ENCODE peak calls at places on chromosomes 5 and 9, in ten cellular contexts. Z, H, E, K, C, I, L, F, T and G are unnamed samples.

GRCh38 chr5:158676642-158677489 is 422.9 kb downstream of the EBF1 start:
- DNase-seq in Z (no peak), K (no peak), F (no peak), H (no peak), E (no peak), C (peak), I (no peak), T (peak), L (no peak), G (no peak)

GRCh38 chr5:154313360-154314017 is 123.0 kb downstream of the GALNT10 start:
- DNase-seq in C (peak), I (no peak), Z (no peak), T (no peak), F (no peak), K (no peak), H (no peak), L (no peak), E (no peak), G (no peak)

GRCh38 chr5:1381370-1382247 is 36.7 kb upstream of the CLPTM1L start:
- DNase-seq in K (no peak), I (no peak), E (no peak), C (no peak), T (no peak), F (no peak), H (no peak), Z (no peak), L (peak), G (no peak)

GRCh38 chr9:36297798-36298197 is 39.5 kb upstream of the GNE start:
- DNase-seq in K (no peak), Z (no peak), L (no peak), T (no peak), C (no peak), E (no peak), H (no peak), I (no peak), F (no peak), G (no peak)

GRCh38 chr9:34984049-34984448 is 5.5 kb upstream of the DNAJB5 start:
- DNase-seq in E (no peak), T (peak), F (no peak), I (no peak), Z (no peak), C (peak), K (peak), L (no peak), H (no peak), G (no peak)

GRCh38 chr9:88651682-88652633 is 117.0 kb downstream of the NXNL2 start:
- DNase-seq in I (peak), T (peak), L (peak), F (no peak), K (peak), C (no peak), H (peak), E (peak), Z (peak), G (no peak)

GRCh38 chr5:54387031-54387430 is 68.5 kb upstream of the HSPB3 start:
- DNase-seq in C (no peak), H (no peak), Z (no peak), I (no peak), K (no peak), F (no peak), T (no peak), L (no peak), E (no peak), G (no peak)

GRCh38 chr5:68884144-68884754 is 209.6 kb upstream of the SLC30A5 start:
- DNase-seq in Z (no peak), C (no peak), K (no peak), H (no peak), F (no peak), I (no peak), T (no peak), E (no peak), L (no peak), G (no peak)

GRCh38 chr9:123555612-123556011 is 199.6 kb downstream of the CRB2 start:
- DNase-seq in H (no peak), C (no peak), Z (no peak), E (peak), F (no peak), K (no peak), T (no peak), L (no peak), I (no peak), G (no peak)

GRCh38 chr5:3661755-3662296 is 66.2 kb downstream of the IRX1 start:
- DNase-seq in H (no peak), K (no peak), I (no peak), E (no peak), F (no peak), T (no peak), C (no peak), L (no peak), Z (no peak), G (no peak)

GRCh38 chr9:16417101-16417500 is 453.4 kb downstream of the BNC2 start:
- DNase-seq in F (peak), H (no peak), L (no peak), Z (peak), E (no peak), C (peak), T (no peak), K (peak), I (no peak), G (no peak)

GRCh38 chr9:70924905-70925547 is 196.4 kb downstream of the TRPM3 start:
- DNase-seq in C (peak), I (no peak), T (peak), F (no peak), H (no peak), L (no peak), E (peak), K (peak), Z (peak), G (peak)

GRCh38 chr5:33338336-33339110 is 102.2 kb upstream of the TARS1 start:
- DNase-seq in H (no peak), L (no peak), K (no peak), Z (no peak), I (no peak), E (no peak), C (no peak), T (no peak), F (no peak), G (no peak)

GRCh38 chr5:80193421-80193820 is 62.4 kb downstream of the SERINC5 start:
- DNase-seq in C (no peak), H (no peak), Z (no peak), L (no peak), I (no peak), E (no peak), F (no peak), K (peak), T (no peak), G (no peak)

GRCh38 chr5:150161242-150162141 is 5.1 kb upstream of the CDX1 start:
- DNase-seq in H (peak), F (peak), I (peak), L (peak), Z (no peak), E (peak), K (peak), C (peak), T (peak), G (peak)

GRCh38 chr9:35508069-35508468 is 18.2 kb downstream of the RUSC2 start:
- DNase-seq in F (no peak), I (no peak), T (no peak), L (no peak), K (no peak), Z (no peak), H (no peak), C (no peak), E (no peak), G (no peak)

GRCh38 chr5:173152547-173152946 is 8.2 kb downstream of the BNIP1 start:
- DNase-seq in H (no peak), Z (no peak), E (no peak), I (no peak), L (no peak), F (no peak), C (no peak), T (no peak), K (no peak), G (no peak)

GRCh38 chr9:16484744-16485143 is 385.7 kb downstream of the BNC2 start:
- DNase-seq in E (no peak), L (no peak), F (no peak), T (no peak), I (no peak), C (no peak), K (peak), Z (peak), H (no peak), G (no peak)

GRCh38 chr5:14286574-14287399 is 143.6 kb downstream of the TRIO start:
- DNase-seq in C (peak), H (no peak), I (no peak), T (no peak), L (no peak), K (no peak), E (no peak), F (no peak), Z (no peak), G (peak)

GRCh38 chr9:91986248-91986647 is 36.2 kb upstream of the ROR2 start:
- DNase-seq in F (no peak), C (no peak), H (no peak), Z (no peak), K (no peak), T (no peak), I (no peak), L (no peak), E (no peak), G (no peak)

GRCh38 chr9:121596515-121596914 is 54.9 kb upstream of the DAB2IP start:
- DNase-seq in L (no peak), F (no peak), I (no peak), Z (no peak), C (no peak), K (peak), H (no peak), T (no peak), E (no peak), G (no peak)

GRCh38 chr9:94624621-94625020 is 14.7 kb downstream of the FBP1 start:
- DNase-seq in L (no peak), H (no peak), T (no peak), E (no peak), Z (no peak), F (no peak), I (no peak), K (no peak), C (no peak), G (no peak)

GRCh38 chr5:83197326-83197725 is 120.0 kb downstream of the XRCC4 start:
- DNase-seq in T (no peak), K (no peak), Z (no peak), E (no peak), F (no peak), C (no peak), H (no peak), L (no peak), I (no peak), G (no peak)

GRCh38 chr5:117337064-117337749 is 762.6 kb upstream of the SEMA6A start:
- DNase-seq in F (no peak), C (no peak), K (no peak), E (no peak), T (no peak), H (no peak), I (no peak), Z (no peak), L (no peak), G (no peak)

GRCh38 chr5:55908804-55909203 is 57.6 kb downstream of the IL31RA start:
- DNase-seq in L (no peak), C (no peak), E (no peak), Z (no peak), H (no peak), F (no peak), T (no peak), I (no peak), K (no peak), G (no peak)

GRCh38 chr5:1834721-1835425 is 33.7 kb downstream of the NDUFS6 start:
- DNase-seq in I (no peak), L (no peak), H (peak), Z (no peak), E (no peak), F (no peak), C (no peak), K (no peak), T (no peak), G (no peak)

GRCh38 chr9:86659413-86660046 is 287.8 kb downstream of the GAS1 start:
- DNase-seq in K (no peak), I (no peak), H (no peak), L (no peak), F (peak), C (no peak), T (no peak), Z (no peak), E (no peak), G (no peak)

GRCh38 chr5:42908509-42909488 is 97.1 kb upstream of the SELENOP start:
- DNase-seq in F (peak), H (peak), I (peak), T (peak), Z (peak), L (peak), E (peak), C (peak), K (peak), G (peak)

GRCh38 chr5:103224118-103224893 is 34.3 kb upstream of the MACIR start:
- DNase-seq in K (peak), L (no peak), F (peak), Z (peak), E (peak), C (peak), H (peak), T (peak), I (no peak), G (peak)

GRCh38 chr5:172788771-172789686 is 18.0 kb upstream of the DUSP1 start:
- DNase-seq in L (peak), F (no peak), Z (no peak), K (peak), I (no peak), T (peak), E (peak), C (peak), H (peak), G (no peak)

GRCh38 chr5:94901071-94901979 is 282.9 kb downstream of the SLF1 start:
- DNase-seq in L (no peak), E (no peak), K (peak), Z (no peak), I (no peak), H (no peak), T (no peak), C (peak), F (no peak), G (peak)

GRCh38 chr5:82376309-82376708 is 98.2 kb upstream of the RPS23 start:
- DNase-seq in Z (no peak), F (no peak), I (no peak), E (no peak), K (no peak), T (no peak), L (no peak), C (no peak), H (no peak), G (no peak)

GRCh38 chr9:129773262-129774048 is 20.6 kb upstream of the PTGES start:
- DNase-seq in L (peak), C (no peak), I (no peak), E (peak), T (no peak), Z (peak), H (peak), F (peak), K (peak), G (no peak)

GRCh38 chr5:180207593-180207992 is 1.4 kb downstream of the RASGEF1C start:
- DNase-seq in K (no peak), F (no peak), Z (no peak), L (no peak), H (no peak), E (no peak), C (no peak), I (no peak), T (no peak), G (no peak)

GRCh38 chr5:173855995-173856656 is 32.0 kb upstream of the CPEB4 start:
- DNase-seq in E (no peak), T (no peak), H (no peak), C (no peak), I (no peak), Z (no peak), F (no peak), K (no peak), L (no peak), G (no peak)

GRCh38 chr5:13348568-13348967 is 595.9 kb downstream of the DNAH5 start:
- DNase-seq in C (no peak), Z (no peak), K (no peak), T (no peak), H (no peak), E (no peak), L (no peak), F (no peak), I (no peak), G (no peak)

GRCh38 chr9:103361906-103362305 is 366.8 kb downstream of the CYLC2 start:
- DNase-seq in T (no peak), C (no peak), E (no peak), L (no peak), Z (no peak), K (no peak), F (no peak), I (no peak), H (no peak), G (no peak)

GRCh38 chr5:16384222-16384621 is 81.4 kb downstream of the ZNF622 start:
- DNase-seq in I (no peak), Z (no peak), E (no peak), K (no peak), T (no peak), L (no peak), C (no peak), F (no peak), H (no peak), G (no peak)

GRCh38 chr9:127185931-127186781 is 63.7 kb upstream of the ANGPTL2 start:
- DNase-seq in E (peak), C (no peak), I (peak), Z (peak), F (no peak), L (peak), T (peak), K (peak), H (no peak), G (no peak)

GRCh38 chr9:134374301-134375010 is 48.2 kb downstream of the RXRA start:
- DNase-seq in K (no peak), F (no peak), L (peak), E (peak), H (no peak), Z (no peak), I (no peak), T (peak), C (no peak), G (no peak)

GRCh38 chr9:134375011-134375390 is 48.7 kb downstream of the RXRA start:
- DNase-seq in H (no peak), T (no peak), E (peak), I (no peak), Z (no peak), F (no peak), L (peak), K (peak), C (no peak), G (no peak)

GRCh38 chr9:134377143-134377484 is 50.9 kb downstream of the RXRA start:
- DNase-seq in L (no peak), Z (no peak), F (no peak), H (no peak), E (no peak), T (no peak), C (no peak), K (no peak), I (no peak), G (no peak)

GRCh38 chr9:134376386-134377142 is 50.3 kb downstream of the RXRA start:
- DNase-seq in F (no peak), Z (no peak), K (no peak), L (peak), E (peak), C (no peak), I (no peak), T (peak), H (no peak), G (no peak)

GRCh38 chr9:134375430-134376385 is 49.5 kb downstream of the RXRA start:
- DNase-seq in Z (no peak), E (peak), F (no peak), H (no peak), K (peak), T (peak), L (peak), I (no peak), C (no peak), G (no peak)
- TF ChIP-seq CTCF in Z (no peak), E (no peak), F (no peak), H (no peak), K (no peak), T (no peak), L (peak), I (no peak), C (no peak), G (no peak)

GRCh38 chr9:132312873-132313272 is 41.9 kb downstream of the SETX start:
- DNase-seq in E (no peak), K (no peak), L (no peak), C (no peak), F (no peak), I (no peak), H (no peak), Z (no peak), T (no peak), G (no peak)
- TF ChIP-seq CTCF in E (no peak), K (peak), L (peak), C (no peak), F (peak), I (no peak), H (no peak), Z (peak), T (no peak), G (no peak)

DNA sequence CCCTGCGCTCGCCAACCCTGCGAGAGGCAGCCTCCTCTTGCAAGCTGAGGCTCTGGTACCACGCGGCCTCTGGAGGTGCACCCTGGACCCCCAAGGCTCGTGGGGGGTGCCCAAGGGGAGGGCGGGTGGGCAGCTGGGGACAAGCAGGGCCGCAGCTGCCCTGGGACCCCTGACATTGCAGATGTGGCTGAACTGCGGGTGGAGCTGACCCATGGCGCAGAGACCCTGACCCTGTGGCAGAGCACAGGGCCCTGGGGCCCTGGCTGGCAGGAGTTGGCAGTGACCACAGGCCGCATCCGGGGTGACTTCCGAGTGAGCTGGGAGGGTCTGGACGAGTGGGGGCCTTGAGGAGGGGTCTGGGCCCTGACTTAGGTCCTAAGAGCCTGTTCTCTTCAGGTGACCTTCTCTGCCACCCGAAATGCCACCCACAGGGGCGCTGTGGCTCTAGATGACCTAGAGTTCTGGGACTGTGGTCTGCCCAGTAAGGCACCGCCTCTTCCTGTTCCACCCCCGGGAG is 1.5 kb downstream of the MAMDC4 start:
- DNase-seq in I (no peak), Z (no peak), C (peak), T (no peak), L (peak), K (no peak), E (peak), F (peak), H (no peak), G (no peak)
- TF ChIP-seq CTCF in I (no peak), Z (no peak), C (peak), T (no peak), L (no peak), K (no peak), E (no peak), F (no peak), H (no peak), G (no peak)

GRCh38 chr5:166784545-166785078 is 1506.8 kb upstream of the WWC1 start:
- DNase-seq in C (no peak), Z (no peak), I (no peak), T (no peak), F (no peak), L (no peak), E (no peak), H (no peak), K (no peak), G (no peak)
- TF ChIP-seq CTCF in C (no peak), Z (no peak), I (no peak), T (no peak), F (no peak), L (no peak), E (no peak), H (no peak), K (no peak), G (no peak)

DNA sequence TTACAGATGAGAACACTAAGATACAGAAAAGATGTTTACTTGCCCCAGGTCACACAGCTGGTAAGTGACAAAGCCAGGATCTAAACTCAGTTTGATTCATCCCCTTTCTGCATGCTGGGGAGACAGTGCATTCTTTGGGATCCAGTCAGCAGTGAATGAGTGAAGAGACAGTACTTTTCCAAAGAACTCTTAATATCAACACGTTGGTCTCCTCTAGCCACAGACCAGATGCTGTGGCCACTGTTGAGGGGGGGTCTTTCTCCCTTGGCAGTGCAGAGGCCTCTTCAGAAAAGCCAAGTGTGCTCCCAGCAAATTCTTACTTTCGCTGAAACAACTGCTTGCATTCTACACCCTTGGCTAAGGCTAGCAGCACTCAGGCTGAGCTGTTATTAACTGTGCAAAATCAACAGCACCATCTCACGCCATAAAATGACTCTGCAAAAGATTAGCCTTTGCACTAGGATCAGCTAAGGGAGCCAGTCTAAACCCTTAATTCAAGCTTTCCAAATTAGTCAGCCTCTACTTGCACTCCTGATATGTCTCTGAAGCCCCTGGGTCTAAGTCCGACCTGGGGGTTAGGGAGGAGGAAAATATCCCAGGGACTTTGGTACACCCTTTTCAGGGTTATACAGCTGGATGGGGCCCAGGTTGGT is 4.8 kb upstream of the TMEM171 start:
- DNase-seq in F (peak), T (peak), C (no peak), K (peak), I (no peak), H (no peak), L (no peak), Z (peak), E (no peak), G (no peak)
- TF ChIP-seq CTCF in F (no peak), T (peak), C (no peak), K (no peak), I (no peak), H (no peak), L (no peak), Z (peak), E (no peak), G (no peak)